ENCODE peak calls at places on chromosomes 11 and 22, in seven cellular contexts. M is body of pancreas, Q is A549, Y is tibial nerve, T is IMR-90, O is transverse colon, W is K562. X is an unnamed sample.

GRCh38 chr11:122782222-122782621 is 56.1 kb upstream of the CRTAM start:
- DNase-seq in M (no peak), Q (no peak), Y (no peak), T (no peak), O (no peak), W (no peak), X (no peak)

GRCh38 chr22:42208362-42208761 is 62.1 kb downstream of the TCF20 start:
- DNase-seq in M (no peak), Q (no peak), Y (no peak), T (no peak), O (no peak), W (no peak), X (no peak)

GRCh38 chr11:108432783-108433182 is 34.5 kb downstream of the C11orf65 start:
- DNase-seq in M (no peak), Q (no peak), Y (no peak), T (peak; percentile 42), O (no peak), W (peak; percentile 3), X (peak; percentile 10)

GRCh38 chr11:12497431-12497830 is 120.1 kb downstream of the PARVA start:
- DNase-seq in M (no peak), Q (no peak), Y (no peak), T (no peak), O (no peak), W (no peak), X (no peak)

GRCh38 chr11:27700351-27701261 is at the start of gene BDNF:
- DNase-seq in M (no peak), Q (peak; percentile 49), Y (no peak), T (peak; percentile 60), O (peak; percentile 9), W (no peak), X (peak; percentile 51)

GRCh38 chr22:48960981-48961655 is 866.6 kb downstream of the BRD1 start:
- DNase-seq in M (no peak), Q (no peak), Y (no peak), T (no peak), O (peak; percentile 1), W (no peak), X (no peak)

GRCh38 chr22:18110944-18111758 is 542 bp downstream of the TUBA8 start:
- DNase-seq in M (no peak), Q (no peak), Y (no peak), T (no peak), O (no peak), W (no peak), X (no peak)

GRCh38 chr22:28426346-28427132 is 253.1 kb downstream of the TTC28 start:
- DNase-seq in M (no peak), Q (no peak), Y (no peak), T (peak; percentile 52), O (no peak), W (no peak), X (no peak)

GRCh38 chr11:75816561-75817239 is 1.7 kb downstream of the UVRAG start:
- DNase-seq in M (no peak), Q (no peak), Y (no peak), T (no peak), O (no peak), W (peak; percentile 55), X (no peak)

GRCh38 chr11:68673991-68674390 is 10.4 kb upstream of the GAL start:
- DNase-seq in M (no peak), Q (no peak), Y (no peak), T (no peak), O (no peak), W (no peak), X (no peak)

GRCh38 chr11:29321293-29322132 is 695.3 kb downstream of the KCNA4 start:
- DNase-seq in M (no peak), Q (no peak), Y (no peak), T (peak; percentile 94), O (no peak), W (no peak), X (no peak)

GRCh38 chr22:44046485-44047141 is 22.5 kb downstream of the PARVB start:
- DNase-seq in M (no peak), Q (no peak), Y (no peak), T (no peak), O (no peak), W (peak; percentile 92), X (no peak)

GRCh38 chr11:11464555-11464954 is 111.5 kb upstream of the CSNK2A3 start:
- DNase-seq in M (no peak), Q (no peak), Y (no peak), T (peak; percentile 34), O (no peak), W (no peak), X (no peak)

GRCh38 chr22:45889539-45890350 is 87.2 kb downstream of the WNT7B start:
- DNase-seq in M (no peak), Q (no peak), Y (no peak), T (peak; percentile 27), O (no peak), W (no peak), X (no peak)

GRCh38 chr11:112150517-112150916 is 13.4 kb downstream of the IL18 start:
- DNase-seq in M (no peak), Q (no peak), Y (no peak), T (no peak), O (no peak), W (no peak), X (no peak)

GRCh38 chr11:75820636-75821035 is 5.6 kb downstream of the UVRAG start:
- DNase-seq in M (no peak), Q (no peak), Y (no peak), T (peak; percentile 62), O (no peak), W (no peak), X (no peak)

GRCh38 chr22:19723165-19723989 is at the start of gene GP1BB:
- DNase-seq in M (peak; percentile 60), Q (no peak), Y (no peak), T (no peak), O (peak; percentile 37), W (peak; percentile 100), X (no peak)

GRCh38 chr11:74010306-74010981 is 1.6 kb upstream of the UCP3 start:
- DNase-seq in M (no peak), Q (no peak), Y (no peak), T (no peak), O (no peak), W (peak; percentile 77), X (no peak)

GRCh38 chr11:61065955-61066638 is 36.2 kb upstream of the CD5 start:
- DNase-seq in M (no peak), Q (no peak), Y (no peak), T (no peak), O (no peak), W (no peak), X (no peak)

GRCh38 chr11:120941000-120941399 is 82.9 kb upstream of the TBCEL start:
- DNase-seq in M (no peak), Q (no peak), Y (no peak), T (no peak), O (no peak), W (no peak), X (no peak)

GRCh38 chr11:5783255-5783654 is at the start of gene OR52N5:
- DNase-seq in M (no peak), Q (no peak), Y (no peak), T (no peak), O (no peak), W (no peak), X (no peak)

GRCh38 chr11:112831041-112831440 is 130.2 kb upstream of the NCAM1 start:
- DNase-seq in M (no peak), Q (no peak), Y (no peak), T (no peak), O (no peak), W (no peak), X (no peak)

GRCh38 chr11:44814881-44815592 is 88.3 kb downstream of the TSPAN18 start:
- DNase-seq in M (no peak), Q (no peak), Y (no peak), T (peak; percentile 35), O (no peak), W (no peak), X (no peak)

GRCh38 chr22:28014141-28015055 is 95.3 kb upstream of the PITPNB start:
- DNase-seq in M (peak; percentile 2), Q (no peak), Y (no peak), T (no peak), O (no peak), W (no peak), X (no peak)

GRCh38 chr22:32082331-32082730 is 39.3 kb downstream of the SLC5A1 start:
- DNase-seq in M (no peak), Q (no peak), Y (no peak), T (no peak), O (no peak), W (no peak), X (no peak)

GRCh38 chr11:1260023-1260501 is 37.2 kb downstream of the MUC5B start:
- DNase-seq in M (no peak), Q (peak; percentile 48), Y (no peak), T (no peak), O (peak; percentile 73), W (peak; percentile 73), X (peak; percentile 67)

GRCh38 chr11:112211556-112211955 is 14.7 kb upstream of the PTS start:
- DNase-seq in M (no peak), Q (no peak), Y (no peak), T (no peak), O (no peak), W (no peak), X (no peak)

GRCh38 chr11:124717786-124718634 is 21.7 kb upstream of the NRGN start:
- DNase-seq in M (peak; percentile 8), Q (no peak), Y (no peak), T (peak; percentile 34), O (no peak), W (no peak), X (peak; percentile 15)
- TF ChIP-seq POLR2A in M (no peak), Q (no peak), Y (no peak), T (no peak), O (no peak), W (no peak), X (no peak)

GRCh38 chr11:67437082-67437821 is at the start of gene PTPRCAP:
- DNase-seq in M (no peak), Q (no peak), Y (no peak), T (no peak), O (peak; percentile 78), W (peak; percentile 65), X (no peak)
- TF ChIP-seq POLR2A in M (no peak), Q (no peak), Y (no peak), T (no peak), O (peak; percentile 67), W (no peak), X (no peak)

DNA sequence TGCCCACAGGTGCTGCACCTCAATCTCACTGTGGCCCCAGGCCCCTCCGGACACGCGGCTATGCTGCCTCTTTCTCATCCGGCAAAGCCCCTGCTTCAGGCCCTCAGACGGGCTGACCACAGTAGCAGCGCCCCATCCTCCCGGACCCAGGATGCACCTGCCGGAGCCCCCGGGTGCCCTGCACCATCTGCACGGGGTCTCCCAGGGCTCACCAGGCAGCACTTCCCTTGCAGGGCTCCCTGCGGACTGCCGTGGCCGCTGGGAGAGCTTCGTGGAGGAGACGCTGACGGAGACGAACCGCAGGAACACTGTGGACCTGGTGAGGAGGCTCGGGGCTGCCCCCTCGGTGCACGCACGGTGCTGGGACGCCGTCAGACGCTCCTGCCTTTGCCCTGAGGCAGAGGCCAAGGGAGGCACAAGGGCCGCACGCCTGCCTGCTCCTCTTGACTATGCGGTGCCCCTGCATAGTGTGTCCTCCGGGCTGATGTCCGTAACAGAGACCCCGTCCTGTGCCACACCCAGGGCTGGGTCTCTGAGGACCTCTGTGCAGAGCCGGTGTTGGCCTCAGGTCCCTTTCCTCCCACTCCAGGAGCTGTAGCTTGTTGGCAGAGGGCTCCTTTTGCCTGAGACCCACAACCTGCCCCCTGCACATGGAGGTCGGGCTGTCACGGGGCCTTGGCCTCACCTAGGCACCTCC is 38.6 kb downstream of the SBF1 start:
- DNase-seq in M (no peak), Q (no peak), Y (no peak), T (no peak), O (no peak), W (no peak), X (no peak)
- TF ChIP-seq POLR2A in M (no peak), Q (no peak), Y (no peak), T (no peak), O (no peak), W (no peak), X (no peak)

GRCh38 chr11:9568854-9569587 is 4.4 kb upstream of the WEE1 start:
- DNase-seq in M (peak; percentile 89), Q (peak; percentile 50), Y (peak; percentile 26), T (peak; percentile 89), O (peak; percentile 86), W (peak; percentile 44), X (peak; percentile 38)
- TF ChIP-seq POLR2A in M (peak; percentile 81), Q (no peak), Y (no peak), T (peak; percentile 86), O (peak; percentile 63), W (no peak), X (no peak)

X was measured in H54.